ENCODE peak calls at places on chromosome 22, in seven cellular contexts. One of them, this sample, is unnamed.

GRCh38 chr22:41899110-41899509 is 15.8 kb downstream of the SHISA8 start:
- DNase-seq in HFFc6: no peak
- DNase-seq in activated CD4-positive, alpha-beta T cell treated with anti-CD3 and anti-CD28 coated beads, Interleukin-2, amount 50 U/mL, for 48 hours: no peak
- DNase-seq in cardiac fibroblast: no peak
- DNase-seq in lower leg skin: no peak
- DNase-seq in AG08395: no peak
- DNase-seq in PC-3: no peak
- DNase-seq in this sample: no peak

GRCh38 chr22:33400061-33400840 is 342.1 kb upstream of the SYN3 start:
- DNase-seq in HFFc6: no peak
- DNase-seq in activated CD4-positive, alpha-beta T cell treated with anti-CD3 and anti-CD28 coated beads, Interleukin-2, amount 50 U/mL, for 48 hours: no peak
- DNase-seq in cardiac fibroblast: no peak
- DNase-seq in lower leg skin: no peak
- DNase-seq in AG08395: no peak
- DNase-seq in PC-3: no peak
- DNase-seq in this sample: no peak

GRCh38 chr22:48673806-48674500 is 1153.7 kb downstream of the BRD1 start:
- DNase-seq in HFFc6: no peak
- DNase-seq in activated CD4-positive, alpha-beta T cell treated with anti-CD3 and anti-CD28 coated beads, Interleukin-2, amount 50 U/mL, for 48 hours: no peak
- DNase-seq in cardiac fibroblast: no peak
- DNase-seq in lower leg skin: no peak
- DNase-seq in AG08395: no peak
- DNase-seq in PC-3: no peak
- DNase-seq in this sample: no peak

GRCh38 chr22:17121235-17122195 is at the start of gene TMEM121B:
- DNase-seq in HFFc6: no peak
- DNase-seq in activated CD4-positive, alpha-beta T cell treated with anti-CD3 and anti-CD28 coated beads, Interleukin-2, amount 50 U/mL, for 48 hours: peak; percentile 27
- DNase-seq in cardiac fibroblast: peak; percentile 46
- DNase-seq in lower leg skin: peak; percentile 55
- DNase-seq in AG08395: peak; percentile 51
- DNase-seq in PC-3: no peak
- DNase-seq in this sample: peak; percentile 44

GRCh38 chr22:49203863-49204598 is 623.6 kb downstream of the BRD1 start:
- DNase-seq in HFFc6: no peak
- DNase-seq in activated CD4-positive, alpha-beta T cell treated with anti-CD3 and anti-CD28 coated beads, Interleukin-2, amount 50 U/mL, for 48 hours: no peak
- DNase-seq in cardiac fibroblast: no peak
- DNase-seq in lower leg skin: no peak
- DNase-seq in AG08395: no peak
- DNase-seq in PC-3: no peak
- DNase-seq in this sample: no peak

GRCh38 chr22:17922925-17923898 is 101.1 kb downstream of the MICAL3 start:
- DNase-seq in HFFc6: peak; percentile 72
- DNase-seq in activated CD4-positive, alpha-beta T cell treated with anti-CD3 and anti-CD28 coated beads, Interleukin-2, amount 50 U/mL, for 48 hours: no peak
- DNase-seq in cardiac fibroblast: peak; percentile 88
- DNase-seq in lower leg skin: no peak
- DNase-seq in AG08395: peak; percentile 74
- DNase-seq in PC-3: peak; percentile 58
- DNase-seq in this sample: no peak

GRCh38 chr22:43642807-43643206 is 169.3 kb downstream of the EFCAB6 start:
- DNase-seq in HFFc6: no peak
- DNase-seq in activated CD4-positive, alpha-beta T cell treated with anti-CD3 and anti-CD28 coated beads, Interleukin-2, amount 50 U/mL, for 48 hours: no peak
- DNase-seq in cardiac fibroblast: no peak
- DNase-seq in lower leg skin: no peak
- DNase-seq in AG08395: no peak
- DNase-seq in PC-3: no peak
- DNase-seq in this sample: no peak

GRCh38 chr22:42396621-42397331 is 35.4 kb downstream of the NFAM1 start:
- DNase-seq in HFFc6: no peak
- DNase-seq in activated CD4-positive, alpha-beta T cell treated with anti-CD3 and anti-CD28 coated beads, Interleukin-2, amount 50 U/mL, for 48 hours: no peak
- DNase-seq in cardiac fibroblast: no peak
- DNase-seq in lower leg skin: peak; percentile 49
- DNase-seq in AG08395: no peak
- DNase-seq in PC-3: no peak
- DNase-seq in this sample: peak; percentile 19

GRCh38 chr22:43289976-43290663 is 53.1 kb downstream of the SCUBE1 start:
- DNase-seq in HFFc6: peak; percentile 8
- DNase-seq in activated CD4-positive, alpha-beta T cell treated with anti-CD3 and anti-CD28 coated beads, Interleukin-2, amount 50 U/mL, for 48 hours: no peak
- DNase-seq in cardiac fibroblast: peak; percentile 26
- DNase-seq in lower leg skin: peak; percentile 52
- DNase-seq in AG08395: peak; percentile 64
- DNase-seq in PC-3: no peak
- DNase-seq in this sample: peak; percentile 15

GRCh38 chr22:47043835-47044721 is 281.6 kb downstream of the TBC1D22A start:
- DNase-seq in HFFc6: no peak
- DNase-seq in activated CD4-positive, alpha-beta T cell treated with anti-CD3 and anti-CD28 coated beads, Interleukin-2, amount 50 U/mL, for 48 hours: no peak
- DNase-seq in cardiac fibroblast: peak; percentile 32
- DNase-seq in lower leg skin: no peak
- DNase-seq in AG08395: peak; percentile 80
- DNase-seq in PC-3: no peak
- DNase-seq in this sample: no peak

GRCh38 chr22:46078241-46079092 is 71.9 kb upstream of the PPARA start:
- DNase-seq in HFFc6: no peak
- DNase-seq in activated CD4-positive, alpha-beta T cell treated with anti-CD3 and anti-CD28 coated beads, Interleukin-2, amount 50 U/mL, for 48 hours: no peak
- DNase-seq in cardiac fibroblast: peak; percentile 34
- DNase-seq in lower leg skin: peak; percentile 76
- DNase-seq in AG08395: peak; percentile 68
- DNase-seq in PC-3: peak; percentile 88
- DNase-seq in this sample: peak; percentile 91

GRCh38 chr22:45602824-45603301 is 68.8 kb upstream of the ATXN10 start:
- DNase-seq in HFFc6: peak; percentile 85
- DNase-seq in activated CD4-positive, alpha-beta T cell treated with anti-CD3 and anti-CD28 coated beads, Interleukin-2, amount 50 U/mL, for 48 hours: no peak
- DNase-seq in cardiac fibroblast: peak; percentile 49
- DNase-seq in lower leg skin: no peak
- DNase-seq in AG08395: peak; percentile 96
- DNase-seq in PC-3: no peak
- DNase-seq in this sample: no peak

GRCh38 chr22:41362615-41363014 is 19.1 kb upstream of the TEF start:
- DNase-seq in HFFc6: no peak
- DNase-seq in activated CD4-positive, alpha-beta T cell treated with anti-CD3 and anti-CD28 coated beads, Interleukin-2, amount 50 U/mL, for 48 hours: no peak
- DNase-seq in cardiac fibroblast: no peak
- DNase-seq in lower leg skin: no peak
- DNase-seq in AG08395: no peak
- DNase-seq in PC-3: no peak
- DNase-seq in this sample: no peak

GRCh38 chr22:46046299-46046685 is 69.3 kb upstream of the WNT7B start:
- DNase-seq in HFFc6: no peak
- DNase-seq in activated CD4-positive, alpha-beta T cell treated with anti-CD3 and anti-CD28 coated beads, Interleukin-2, amount 50 U/mL, for 48 hours: no peak
- DNase-seq in cardiac fibroblast: no peak
- DNase-seq in lower leg skin: no peak
- DNase-seq in AG08395: no peak
- DNase-seq in PC-3: no peak
- DNase-seq in this sample: no peak

GRCh38 chr22:49951001-49951677 is 9.4 kb upstream of the PIM3 start:
- DNase-seq in HFFc6: no peak
- DNase-seq in activated CD4-positive, alpha-beta T cell treated with anti-CD3 and anti-CD28 coated beads, Interleukin-2, amount 50 U/mL, for 48 hours: no peak
- DNase-seq in cardiac fibroblast: no peak
- DNase-seq in lower leg skin: peak; percentile 86
- DNase-seq in AG08395: no peak
- DNase-seq in PC-3: peak; percentile 91
- DNase-seq in this sample: peak; percentile 90

GRCh38 chr22:23402275-23403151 is 177.6 kb downstream of the IGLL1 start:
- DNase-seq in HFFc6: peak; percentile 38
- DNase-seq in activated CD4-positive, alpha-beta T cell treated with anti-CD3 and anti-CD28 coated beads, Interleukin-2, amount 50 U/mL, for 48 hours: peak; percentile 50
- DNase-seq in cardiac fibroblast: peak; percentile 56
- DNase-seq in lower leg skin: no peak
- DNase-seq in AG08395: peak; percentile 17
- DNase-seq in PC-3: peak; percentile 74
- DNase-seq in this sample: peak; percentile 81

GRCh38 chr22:47835726-47836125 is 1073.3 kb downstream of the TBC1D22A start:
- DNase-seq in HFFc6: peak; percentile 90
- DNase-seq in activated CD4-positive, alpha-beta T cell treated with anti-CD3 and anti-CD28 coated beads, Interleukin-2, amount 50 U/mL, for 48 hours: no peak
- DNase-seq in cardiac fibroblast: peak; percentile 5
- DNase-seq in lower leg skin: no peak
- DNase-seq in AG08395: peak; percentile 85
- DNase-seq in PC-3: peak; percentile 95
- DNase-seq in this sample: peak; percentile 71

GRCh38 chr22:37742374-37743092 is 45.7 kb downstream of the TRIOBP start:
- DNase-seq in HFFc6: peak; percentile 88
- DNase-seq in activated CD4-positive, alpha-beta T cell treated with anti-CD3 and anti-CD28 coated beads, Interleukin-2, amount 50 U/mL, for 48 hours: no peak
- DNase-seq in cardiac fibroblast: peak; percentile 84
- DNase-seq in lower leg skin: no peak
- DNase-seq in AG08395: peak; percentile 74
- DNase-seq in PC-3: peak; percentile 92
- DNase-seq in this sample: peak; percentile 95

GRCh38 chr22:47623056-47623739 is 860.7 kb downstream of the TBC1D22A start:
- DNase-seq in HFFc6: no peak
- DNase-seq in activated CD4-positive, alpha-beta T cell treated with anti-CD3 and anti-CD28 coated beads, Interleukin-2, amount 50 U/mL, for 48 hours: no peak
- DNase-seq in cardiac fibroblast: no peak
- DNase-seq in lower leg skin: no peak
- DNase-seq in AG08395: no peak
- DNase-seq in PC-3: no peak
- DNase-seq in this sample: no peak

GRCh38 chr22:28029201-28029948 is 110.3 kb upstream of the PITPNB start:
- DNase-seq in HFFc6: no peak
- DNase-seq in activated CD4-positive, alpha-beta T cell treated with anti-CD3 and anti-CD28 coated beads, Interleukin-2, amount 50 U/mL, for 48 hours: no peak
- DNase-seq in cardiac fibroblast: peak; percentile 85
- DNase-seq in lower leg skin: no peak
- DNase-seq in AG08395: no peak
- DNase-seq in PC-3: peak; percentile 79
- DNase-seq in this sample: no peak

GRCh38 chr22:37999640-38000272 is 15.4 kb upstream of the SOX10 start:
- DNase-seq in HFFc6: peak; percentile 5
- DNase-seq in activated CD4-positive, alpha-beta T cell treated with anti-CD3 and anti-CD28 coated beads, Interleukin-2, amount 50 U/mL, for 48 hours: no peak
- DNase-seq in cardiac fibroblast: peak; percentile 77
- DNase-seq in lower leg skin: no peak
- DNase-seq in AG08395: no peak
- DNase-seq in PC-3: peak; percentile 83
- DNase-seq in this sample: peak; percentile 96

GRCh38 chr22:21591695-21592094 is 24.2 kb downstream of the UBE2L3 start:
- DNase-seq in HFFc6: no peak
- DNase-seq in activated CD4-positive, alpha-beta T cell treated with anti-CD3 and anti-CD28 coated beads, Interleukin-2, amount 50 U/mL, for 48 hours: no peak
- DNase-seq in cardiac fibroblast: no peak
- DNase-seq in lower leg skin: no peak
- DNase-seq in AG08395: no peak
- DNase-seq in PC-3: peak; percentile 26
- DNase-seq in this sample: no peak

GRCh38 chr22:19965771-19966709 is 24.4 kb upstream of the TXNRD2 start:
- DNase-seq in HFFc6: no peak
- DNase-seq in activated CD4-positive, alpha-beta T cell treated with anti-CD3 and anti-CD28 coated beads, Interleukin-2, amount 50 U/mL, for 48 hours: no peak
- DNase-seq in cardiac fibroblast: no peak
- DNase-seq in lower leg skin: no peak
- DNase-seq in AG08395: no peak
- DNase-seq in PC-3: no peak
- DNase-seq in this sample: no peak